ENCODE peak calls at places on chromosomes 16 and 17, in six cellular contexts. H, E, B, D, G and L are unnamed samples.

GRCh38 chr17:77620282-77620681 is 338.2 kb upstream of the TNRC6C start:
- DNase-seq in G (no peak), D (no peak), H (no peak), B (no peak), E (no peak), L (no peak)

GRCh38 chr17:78379134-78379497 is 667 bp downstream of the PGS1 start:
- DNase-seq in B (peak; percentile 32), D (peak; percentile 81), H (no peak), E (peak; percentile 95), G (no peak), L (no peak)

GRCh38 chr17:38703742-38704644 is 1.1 kb upstream of the MLLT6 start:
- DNase-seq in D (peak; percentile 88), B (peak; percentile 98), H (peak; percentile 93), E (no peak), G (peak; percentile 87), L (peak; percentile 87)

GRCh38 chr17:34663714-34664113 is 84.3 kb downstream of the TMEM132E start:
- DNase-seq in D (no peak), G (no peak), H (no peak), E (no peak), B (no peak), L (peak; percentile 95)

GRCh38 chr17:13837417-13837816 is 231.9 kb upstream of the COX10 start:
- DNase-seq in D (no peak), B (no peak), G (no peak), H (no peak), E (no peak), L (no peak)

GRCh38 chr16:69093974-69094373 is 11.5 kb upstream of the HAS3 start:
- DNase-seq in H (no peak), B (peak; percentile 72), E (no peak), D (no peak), G (no peak), L (no peak)

GRCh38 chr17:27756467-27757371 is 43.6 kb downstream of the NOS2 start:
- DNase-seq in H (peak; percentile 68), E (peak; percentile 30), D (peak; percentile 66), G (no peak), B (peak; percentile 55), L (peak; percentile 51)

GRCh38 chr17:45226620-45227019 is 4.9 kb downstream of the FMNL1 start:
- DNase-seq in G (no peak), B (no peak), H (no peak), E (no peak), D (no peak), L (no peak)

GRCh38 chr16:56259425-56259779 is 68.1 kb downstream of the GNAO1 start:
- DNase-seq in H (no peak), D (no peak), G (no peak), E (no peak), B (no peak), L (no peak)

GRCh38 chr16:4680673-4681470 is 12.5 kb upstream of the NUDT16L1 start:
- DNase-seq in H (no peak), E (no peak), D (no peak), B (no peak), G (peak; percentile 84), L (no peak)

GRCh38 chr17:45578516-45579455 is 88.3 kb upstream of the PLEKHM1 start:
- DNase-seq in G (no peak), B (no peak), E (no peak), D (no peak), H (no peak), L (no peak)

GRCh38 chr17:78364436-78365281 is 4.8 kb upstream of the SOCS3 start:
- DNase-seq in E (no peak), D (no peak), B (no peak), H (no peak), G (no peak), L (no peak)

GRCh38 chr16:53989597-53989996 is 285.6 kb downstream of the FTO start:
- DNase-seq in B (no peak), E (no peak), H (no peak), D (no peak), G (no peak), L (no peak)

DNA sequence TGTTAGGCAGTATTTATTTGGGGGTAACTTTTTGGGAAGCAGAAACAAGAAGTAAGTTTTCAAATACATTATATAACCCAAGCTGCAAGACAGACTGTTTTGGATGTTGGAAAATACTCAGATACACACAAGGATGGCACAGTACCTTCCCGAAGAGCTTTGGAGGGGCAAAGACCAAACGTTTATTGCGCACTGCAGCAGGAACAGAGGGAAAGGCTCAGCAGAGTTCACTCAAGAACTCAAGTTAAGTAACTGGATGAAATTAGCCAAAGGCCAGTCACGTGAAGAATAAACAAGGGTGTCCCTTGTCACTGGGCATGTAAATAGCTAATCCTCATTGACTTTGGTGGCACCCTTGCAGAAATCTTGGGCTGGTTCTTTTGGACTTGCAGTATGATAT is 2.8 kb downstream of the PDK2 start:
- DNase-seq in E (no peak), D (no peak), G (no peak), B (no peak), H (no peak), L (peak; percentile 67)
- H3K4me1 ChIP-seq in E (peaks cover 23% of the 10 kb centered on the region), D (peaks cover 19% of the 10 kb centered on the region), G (peaks cover 65% of the 10 kb centered on the region), B (peaks cover 57% of the 10 kb centered on the region), H (peaks cover 71% of the 10 kb centered on the region), L (peaks cover 9% of the 10 kb centered on the region)

DNA sequence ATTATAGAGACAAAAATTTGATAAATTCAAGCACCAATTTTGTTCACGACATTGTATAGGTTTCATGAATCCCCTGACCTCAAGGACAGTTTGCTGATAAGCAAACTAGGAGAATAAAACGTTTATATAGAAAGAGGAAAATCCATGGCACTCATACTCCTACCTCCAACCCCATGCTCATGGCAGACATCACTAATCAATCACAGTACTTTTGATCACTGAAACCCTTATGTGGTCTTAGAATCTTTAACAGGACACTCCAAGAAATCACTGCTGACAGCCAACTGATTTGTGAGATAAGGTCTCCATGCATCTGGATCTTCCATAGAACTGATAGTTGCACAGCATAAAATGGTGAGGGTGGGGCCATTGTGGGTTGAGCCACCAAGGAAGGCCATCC is 4.7 kb upstream of the NHERF1 start:
- DNase-seq in E (no peak), B (no peak), D (no peak), G (no peak), H (no peak), L (no peak)
- H3K4me1 ChIP-seq in E (peaks cover 3% of the 10 kb centered on the region), B (peaks cover 15% of the 10 kb centered on the region), D (peaks cover 14% of the 10 kb centered on the region), G (peaks cover 47% of the 10 kb centered on the region), H (peaks cover 21% of the 10 kb centered on the region), L (no peaks in the 10 kb centered on the region)

GRCh38 chr17:29573558-29573870 is 5.0 kb downstream of the TP53I13 start:
- DNase-seq in D (no peak), B (no peak), E (no peak), H (no peak), G (no peak), L (no peak)
- H3K4me1 ChIP-seq in D (peaks cover 7% of the 10 kb centered on the region), B (peaks cover 31% of the 10 kb centered on the region), E (peaks cover 11% of the 10 kb centered on the region), H (peaks cover 28% of the 10 kb centered on the region), G (peaks cover 32% of the 10 kb centered on the region), L (no peaks in the 10 kb centered on the region)

DNA sequence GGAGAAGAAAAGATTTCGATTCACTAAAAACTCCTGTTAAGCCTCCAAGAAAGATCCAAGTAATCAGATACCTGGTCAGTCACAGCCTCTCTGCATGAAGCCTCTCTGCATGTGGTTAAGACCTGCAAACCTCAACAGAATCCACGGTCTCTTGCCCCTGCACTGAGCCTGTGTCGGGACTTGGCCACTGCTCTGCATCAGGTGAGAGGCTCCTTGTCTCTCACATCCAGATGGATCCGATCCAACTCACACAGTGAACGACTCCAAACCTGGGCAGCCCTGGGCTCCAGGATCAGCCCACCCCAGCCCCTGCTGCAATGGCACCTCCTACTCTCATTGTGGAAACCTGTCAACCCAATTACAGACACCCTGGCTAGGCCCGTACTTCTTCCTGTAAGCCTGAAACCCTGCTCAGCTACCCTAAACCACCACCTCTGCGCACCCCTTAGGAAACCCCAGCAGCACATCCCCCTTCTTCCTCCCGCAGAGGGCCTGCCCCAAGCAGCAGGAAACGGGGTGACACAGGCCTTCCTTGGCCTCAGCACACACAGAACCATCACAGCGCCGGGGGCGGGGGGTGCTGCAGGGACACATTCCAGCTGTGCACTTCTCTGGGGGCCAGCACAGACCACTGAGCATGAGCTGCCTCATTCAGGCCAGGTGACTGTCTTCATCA is 129.5 kb downstream of the ANKRD11 start:
- DNase-seq in B (peak; percentile 87), E (no peak), H (peak; percentile 58), D (no peak), G (no peak), L (peak; percentile 58)
- H3K4me1 ChIP-seq in B (peaks cover 62% of the 10 kb centered on the region), E (peaks cover 40% of the 10 kb centered on the region), H (peaks cover 56% of the 10 kb centered on the region), D (peaks cover 24% of the 10 kb centered on the region), G (peaks cover 94% of the 10 kb centered on the region), L (peaks cover 21% of the 10 kb centered on the region)

GRCh38 chr17:69639096-69639495 is 224.6 kb downstream of the MAP2K6 start:
- DNase-seq in E (no peak), B (no peak), H (no peak), G (no peak), D (peak; percentile 22), L (no peak)

GRCh38 chr17:69637399-69638165 is 223.1 kb downstream of the MAP2K6 start:
- DNase-seq in D (no peak), G (no peak), B (no peak), H (no peak), E (peak; percentile 81), L (no peak)

GRCh38 chr17:69643686-69644085 is 229.2 kb downstream of the MAP2K6 start:
- DNase-seq in B (no peak), G (no peak), H (no peak), E (no peak), D (no peak), L (no peak)

GRCh38 chr17:69638516-69638915 is 224.0 kb downstream of the MAP2K6 start:
- DNase-seq in E (peak; percentile 12), H (no peak), B (no peak), G (no peak), D (peak; percentile 11), L (no peak)

DNA sequence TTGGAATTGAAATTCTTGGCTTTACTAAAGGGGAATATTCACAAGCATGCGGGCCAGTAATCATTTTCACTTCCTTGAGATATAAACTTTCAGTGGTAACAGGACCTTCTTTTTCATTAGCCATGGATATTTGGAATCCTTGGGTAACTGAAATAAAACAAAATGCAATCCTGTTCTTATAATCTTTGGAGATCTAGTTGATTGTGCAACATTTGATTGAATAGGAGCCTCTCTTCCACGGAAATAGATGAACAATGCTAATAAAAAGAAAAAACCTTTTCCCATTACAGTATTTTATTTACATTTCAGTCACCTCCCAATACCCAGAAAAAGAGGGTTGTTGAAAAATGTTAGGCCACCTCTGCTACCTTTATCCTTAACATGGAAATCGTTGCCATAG is 225.6 kb downstream of the MAP2K6 start:
- DNase-seq in B (no peak), E (no peak), H (no peak), D (no peak), G (no peak), L (no peak)
- H3K4me1 ChIP-seq in B (peaks cover 13% of the 10 kb centered on the region), E (peaks cover 8% of the 10 kb centered on the region), H (no peaks in the 10 kb centered on the region), D (no peaks in the 10 kb centered on the region), G (no peaks in the 10 kb centered on the region), L (no peaks in the 10 kb centered on the region)